ENCODE peak calls at places on chromosome 19, in seven cellular contexts. R is HuH-7; Z is retina; O is HFF-Myc; Q is psoas muscle; A is stimulated activated CD4-positive, alpha-beta T cell treated with anti-CD3 and anti-CD28 coated beads, TNF-alpha, amount 100 ng/mL, for 48 hours; Y is spleen. D is an unnamed sample.

GRCh38 chr19:294819-295686 is 3.9 kb upstream of the PLPP2 start:
- DNase-seq in R (peak), Z (peak), O (no peak), Q (no peak), A (peak), Y (no peak), D (peak)

GRCh38 chr19:6626764-6627163 is 35.8 kb upstream of the CD70 start:
- DNase-seq in R (no peak), Z (no peak), O (no peak), Q (no peak), A (no peak), Y (no peak), D (no peak)

GRCh38 chr19:7480222-7480974 is 8.4 kb downstream of the PEX11G start:
- DNase-seq in R (no peak), Z (no peak), O (no peak), Q (no peak), A (no peak), Y (no peak), D (no peak)

GRCh38 chr19:7469654-7470285 is 19.1 kb downstream of the PEX11G start:
- DNase-seq in R (no peak), Z (no peak), O (no peak), Q (no peak), A (no peak), Y (no peak), D (no peak)

GRCh38 chr19:56670961-56671612 is 470 bp downstream of the ZNF835 start:
- DNase-seq in R (no peak), Z (no peak), O (no peak), Q (no peak), A (no peak), Y (no peak), D (peak)

GRCh38 chr19:47421244-47421786 is 2.0 kb upstream of the MEIS3 start:
- DNase-seq in R (no peak), Z (no peak), O (no peak), Q (no peak), A (no peak), Y (no peak), D (no peak)

GRCh38 chr19:51131780-51132680 is 7.3 kb downstream of the SIGLEC9 start:
- DNase-seq in R (no peak), Z (peak), O (peak), Q (no peak), A (no peak), Y (peak), D (peak)

GRCh38 chr19:19464339-19465098 is 50.8 kb downstream of the TSSK6 start:
- DNase-seq in R (no peak), Z (peak), O (no peak), Q (no peak), A (no peak), Y (no peak), D (no peak)

GRCh38 chr19:35671818-35672217 is 5.5 kb downstream of the UPK1A start:
- DNase-seq in R (peak), Z (no peak), O (no peak), Q (no peak), A (no peak), Y (no peak), D (no peak)

GRCh38 chr19:10712754-10713153 is 5.1 kb upstream of the DNM2 start:
- DNase-seq in R (no peak), Z (no peak), O (no peak), Q (no peak), A (no peak), Y (no peak), D (no peak)

GRCh38 chr19:37635076-37636056 is 19.9 kb downstream of the ZFP30 start:
- DNase-seq in R (no peak), Z (no peak), O (no peak), Q (no peak), A (no peak), Y (no peak), D (no peak)

GRCh38 chr19:13100031-13100588 is 2.5 kb downstream of the LYL1 start:
- DNase-seq in R (no peak), Z (no peak), O (no peak), Q (no peak), A (no peak), Y (peak), D (no peak)

GRCh38 chr19:21835429-21835809 is 563 bp downstream of the ZNF43 start:
- DNase-seq in R (no peak), Z (no peak), O (no peak), Q (no peak), A (no peak), Y (no peak), D (no peak)

GRCh38 chr19:18674616-18675015 is 8.9 kb upstream of the CRTC1 start:
- DNase-seq in R (no peak), Z (no peak), O (no peak), Q (no peak), A (no peak), Y (no peak), D (peak)

GRCh38 chr19:32910094-32910493 is 40.5 kb upstream of the SLC7A9 start:
- DNase-seq in R (no peak), Z (no peak), O (no peak), Q (no peak), A (no peak), Y (no peak), D (no peak)

GRCh38 chr19:38729653-38730469 is 14.4 kb downstream of the CAPN12 start:
- DNase-seq in R (peak), Z (peak), O (no peak), Q (peak), A (peak), Y (peak), D (peak)

GRCh38 chr19:29893606-29894284 is 48.3 kb upstream of the URI1 start:
- DNase-seq in R (no peak), Z (no peak), O (no peak), Q (no peak), A (no peak), Y (no peak), D (no peak)

GRCh38 chr19:8097198-8097597 is 44.6 kb downstream of the CCL25 start:
- DNase-seq in R (no peak), Z (no peak), O (no peak), Q (no peak), A (no peak), Y (no peak), D (no peak)

GRCh38 chr19:47821460-47822020 is at the start of gene CRX:
- DNase-seq in R (no peak), Z (no peak), O (no peak), Q (no peak), A (no peak), Y (no peak), D (no peak)

GRCh38 chr19:39428309-39429112 is 7.2 kb downstream of the RPS16 start:
- DNase-seq in R (peak), Z (peak), O (no peak), Q (peak), A (no peak), Y (peak), D (peak)

GRCh38 chr19:3441986-3442329 is 38.4 kb downstream of the SMIM24 start:
- DNase-seq in R (no peak), Z (peak), O (no peak), Q (no peak), A (no peak), Y (no peak), D (no peak)

GRCh38 chr19:39623946-39624345 is 21.6 kb downstream of the LGALS13 start:
- DNase-seq in R (no peak), Z (no peak), O (no peak), Q (no peak), A (no peak), Y (no peak), D (no peak)

GRCh38 chr19:18742324-18742723 is 48.8 kb downstream of the COMP start:
- DNase-seq in R (no peak), Z (no peak), O (no peak), Q (no peak), A (no peak), Y (no peak), D (no peak)

GRCh38 chr19:42122691-42123607 is 9.3 kb downstream of the POU2F2 start:
- DNase-seq in R (no peak), Z (no peak), O (no peak), Q (no peak), A (peak), Y (no peak), D (no peak)